ENCODE peak calls at places on chromosomes 1 and 21, in ten cellular contexts. S is PC-3; N is epithelial cell of esophagus; H is AG04450; P is activated CD8-positive, alpha-beta T cell treated with anti-CD3 and anti-CD28 coated beads for 36 hours; C is AG09319; M is CD8-positive, alpha-beta T cell; E is esophagus squamous epithelium; A is heart left ventricle; Q is cardiac muscle cell. J is an unnamed sample.

GRCh38 chr1:179881642-179882252 is 338 bp upstream of the TOR1AIP1 start:
- DNase-seq in Q (no peak), S (peak; percentile 62), C (peak; percentile 93), N (peak; percentile 87), H (peak; percentile 85), P (no peak), M (no peak), E (no peak), A (no peak), J (no peak)

GRCh38 chr1:174266991-174267612 is 107.8 kb downstream of the RABGAP1L start:
- DNase-seq in C (no peak), E (no peak), Q (peak; percentile 3), H (no peak), S (no peak), P (no peak), M (no peak), A (no peak), N (no peak), J (no peak)

GRCh38 chr1:21638531-21639341 is 30.4 kb downstream of the RAP1GAP start:
- DNase-seq in P (peak; percentile 39), M (no peak), H (no peak), E (no peak), S (peak; percentile 84), A (peak; percentile 73), Q (no peak), C (no peak), N (peak; percentile 88), J (no peak)

GRCh38 chr1:218226005-218226404 is 59.1 kb upstream of the RRP15 start:
- DNase-seq in P (no peak), H (no peak), A (no peak), N (no peak), Q (no peak), M (no peak), C (no peak), S (no peak), E (no peak), J (no peak)

GRCh38 chr1:21027805-21028204 is 148.9 kb downstream of the EIF4G3 start:
- DNase-seq in S (no peak), P (no peak), N (peak; percentile 10), A (no peak), C (no peak), E (no peak), M (no peak), H (no peak), Q (no peak), J (no peak)

GRCh38 chr1:154851392-154852177 is 18.5 kb downstream of the KCNN3 start:
- DNase-seq in S (no peak), P (no peak), Q (peak; percentile 45), N (no peak), A (no peak), M (no peak), C (no peak), E (no peak), H (no peak), J (peak; percentile 66)

GRCh38 chr1:33327587-33328325 is 6.9 kb upstream of the A3GALT2 start:
- DNase-seq in A (peak; percentile 73), E (no peak), N (peak; percentile 92), C (peak; percentile 95), Q (no peak), P (no peak), H (peak; percentile 92), M (no peak), S (peak; percentile 80), J (no peak)

GRCh38 chr1:222897527-222898190 is 82.8 kb downstream of the DISP1 start:
- DNase-seq in P (no peak), H (no peak), C (no peak), E (no peak), M (no peak), Q (no peak), N (no peak), S (peak; percentile 5), A (no peak), J (no peak)

GRCh38 chr1:219179293-219179692 is 5.6 kb downstream of the LYPLAL1 start:
- DNase-seq in A (no peak), N (peak; percentile 56), Q (no peak), S (no peak), C (no peak), M (no peak), E (no peak), H (no peak), P (no peak), J (no peak)

GRCh38 chr1:119594386-119594785 is 53.7 kb downstream of the ZNF697 start:
- DNase-seq in A (no peak), H (no peak), P (no peak), E (no peak), M (no peak), N (peak; percentile 36), C (no peak), Q (no peak), S (peak; percentile 69), J (no peak)

GRCh38 chr21:31198575-31198974 is 145.5 kb downstream of the TIAM1 start:
- DNase-seq in P (no peak), Q (peak; percentile 66), H (peak; percentile 24), C (no peak), N (peak; percentile 63), M (no peak), S (peak; percentile 85), A (no peak), E (no peak), J (no peak)

GRCh38 chr1:43999455-43999854 is 8.1 kb downstream of the CCDC24 start:
- DNase-seq in C (no peak), P (no peak), N (no peak), Q (no peak), S (no peak), E (no peak), M (no peak), H (no peak), A (no peak), J (no peak)

GRCh38 chr1:43997979-43998378 is 6.6 kb downstream of the CCDC24 start:
- DNase-seq in N (no peak), S (no peak), M (no peak), C (no peak), P (no peak), Q (no peak), H (no peak), A (no peak), E (no peak), J (no peak)

GRCh38 chr1:44000266-44000665 is 8.9 kb downstream of the CCDC24 start:
- DNase-seq in Q (no peak), S (no peak), E (no peak), A (no peak), M (no peak), N (no peak), C (no peak), H (no peak), P (no peak), J (no peak)

GRCh38 chr1:44002165-44002564 is 10.8 kb downstream of the CCDC24 start:
- DNase-seq in A (no peak), H (no peak), E (no peak), N (no peak), P (no peak), C (no peak), Q (no peak), M (no peak), S (no peak), J (no peak)

GRCh38 chr1:44002606-44003157 is 11.3 kb downstream of the CCDC24 start:
- DNase-seq in S (no peak), E (no peak), P (no peak), N (no peak), C (no peak), H (no peak), A (no peak), M (no peak), Q (no peak), J (no peak)
- TF ChIP-seq CTCF in S (peak; percentile 35), E (no peak), P (peak; percentile 17), N (peak; percentile 23), C (peak; percentile 1), H (peak; percentile 24), A (no peak), M (no peak), Q (peak; percentile 22), J (peak; percentile 31)

DNA sequence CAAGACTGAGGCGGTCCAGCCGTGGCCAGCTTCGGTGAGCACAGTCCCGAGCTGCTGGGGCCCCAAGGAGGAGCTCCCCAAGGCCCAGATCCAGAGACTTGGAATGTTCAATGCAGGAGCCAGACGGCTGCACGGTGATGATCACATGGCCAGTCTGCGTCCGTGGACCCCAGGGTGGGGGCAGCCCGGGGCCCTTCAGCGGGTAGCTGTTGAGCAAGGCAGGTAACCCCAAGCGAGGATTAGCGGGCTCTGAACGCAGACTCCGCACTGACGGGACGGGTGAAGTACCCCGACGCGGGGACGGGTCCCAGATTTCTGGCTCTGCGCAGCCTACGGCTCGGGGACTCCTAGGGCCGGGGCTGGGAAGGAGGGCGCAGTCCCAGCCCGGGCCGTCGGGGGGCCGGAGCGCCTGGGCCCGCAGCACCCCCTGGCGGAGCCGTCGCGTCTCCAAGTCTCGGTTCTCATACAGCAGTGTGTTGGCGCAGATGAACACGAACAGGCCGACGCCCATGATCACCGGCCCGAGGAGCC is 2.7 kb downstream of the TMEM200B start:
- DNase-seq in N (peak; percentile 45), E (no peak), Q (peak; percentile 52), M (peak; percentile 27), A (no peak), H (no peak), P (peak; percentile 81), C (peak; percentile 14), S (no peak), J (peak; percentile 79)
- TF ChIP-seq CTCF in N (no peak), E (peak; percentile 43), Q (peak; percentile 66), M (peak; percentile 76), A (peak; percentile 39), H (peak; percentile 50), P (peak; percentile 98), C (peak; percentile 46), S (no peak), J (peak; percentile 70)

GRCh38 chr1:35112668-35113067 is 33.5 kb downstream of the ZMYM1 start:
- DNase-seq in E (no peak), A (no peak), P (no peak), S (peak; percentile 31), Q (no peak), C (no peak), H (no peak), M (no peak), N (no peak), J (no peak)
- TF ChIP-seq CTCF in E (no peak), A (no peak), P (peak; percentile 28), S (peak; percentile 40), Q (peak; percentile 27), C (no peak), H (peak; percentile 14), M (no peak), N (peak; percentile 5), J (no peak)

DNA sequence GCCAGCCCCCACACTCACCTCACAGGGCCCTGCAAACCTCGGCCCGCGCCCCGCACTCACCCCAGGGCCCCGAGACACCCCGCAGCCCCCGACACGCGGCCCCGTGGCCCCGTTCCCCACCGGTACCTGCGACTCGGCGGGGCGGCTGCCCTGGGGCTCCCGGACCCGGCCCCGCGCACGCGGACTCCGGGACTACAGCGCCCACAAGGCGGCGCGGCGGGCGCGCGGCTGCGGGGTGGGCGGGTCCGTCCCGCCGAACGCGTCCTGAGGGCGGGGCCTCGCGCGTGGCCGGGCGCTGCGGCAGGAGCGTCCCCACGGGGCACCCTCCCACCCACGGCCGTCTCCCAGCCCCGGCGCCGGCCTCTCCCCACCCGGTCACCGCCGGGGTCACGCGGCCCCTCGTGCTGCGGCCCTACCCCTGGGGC is at the start of gene SLC19A1:
- DNase-seq in M (peak; percentile 64), Q (peak; percentile 79), H (no peak), C (no peak), E (no peak), A (peak; percentile 70), P (peak; percentile 75), S (peak; percentile 77), N (peak; percentile 68), J (peak; percentile 80)
- TF ChIP-seq CTCF in M (peak; percentile 40), Q (peak; percentile 19), H (peak; percentile 36), C (no peak), E (peak; percentile 65), A (peak; percentile 8), P (peak; percentile 35), S (no peak), N (no peak), J (no peak)